ENCODE peak calls at places on chromosomes 4 and X, in six cellular contexts. One of them, this sample, is unnamed.

GRCh38 chrX:3485727-3486126 is 139.3 kb upstream of the MXRA5 start:
- ATAC-seq in activated CD8-positive, alpha-beta T cell treated with anti-CD3 and anti-CD28 coated beads, Interleukin-2, amount 10 ng/mL, durations not matched to agents 7 days and 5 days: no peak
- ATAC-seq in CD4-positive, alpha-beta T cell: no peak
- ATAC-seq in stimulated activated naive CD8-positive, alpha-beta T cell treated with anti-CD3 and anti-CD28 coated beads, Interleukin-15, amount 100 ng/mL, for 72 hours: no peak
- ATAC-seq in esophagus mucosa: no peak
- ATAC-seq in activated naive CD4-positive, alpha-beta T cell treated with anti-CD3 and anti-CD28 coated beads, Interleukin-2, amount 50 U/mL, for 72 hours: no peak
- ATAC-seq in this sample: no peak

GRCh38 chr4:113575391-113575790 is 186.1 kb downstream of the CAMK2D start:
- ATAC-seq in activated CD8-positive, alpha-beta T cell treated with anti-CD3 and anti-CD28 coated beads, Interleukin-2, amount 10 ng/mL, durations not matched to agents 7 days and 5 days: no peak
- ATAC-seq in CD4-positive, alpha-beta T cell: no peak
- ATAC-seq in activated naive CD4-positive, alpha-beta T cell treated with anti-CD3 and anti-CD28 coated beads, Interleukin-2, amount 50 U/mL, for 72 hours: no peak
- ATAC-seq in stimulated activated naive CD8-positive, alpha-beta T cell treated with anti-CD3 and anti-CD28 coated beads, Interleukin-15, amount 100 ng/mL, for 72 hours: no peak
- ATAC-seq in esophagus mucosa: no peak
- ATAC-seq in this sample: no peak

GRCh38 chrX:96713303-96713702 is 28.7 kb downstream of the DIAPH2 start:
- ATAC-seq in stimulated activated naive CD8-positive, alpha-beta T cell treated with anti-CD3 and anti-CD28 coated beads, Interleukin-15, amount 100 ng/mL, for 72 hours: no peak
- ATAC-seq in activated CD8-positive, alpha-beta T cell treated with anti-CD3 and anti-CD28 coated beads, Interleukin-2, amount 10 ng/mL, durations not matched to agents 7 days and 5 days: no peak
- ATAC-seq in activated naive CD4-positive, alpha-beta T cell treated with anti-CD3 and anti-CD28 coated beads, Interleukin-2, amount 50 U/mL, for 72 hours: no peak
- ATAC-seq in esophagus mucosa: no peak
- ATAC-seq in CD4-positive, alpha-beta T cell: no peak
- ATAC-seq in this sample: no peak

GRCh38 chr4:83361416-83362196 is 27.0 kb upstream of the HPSE start:
- ATAC-seq in CD4-positive, alpha-beta T cell: no peak
- ATAC-seq in activated naive CD4-positive, alpha-beta T cell treated with anti-CD3 and anti-CD28 coated beads, Interleukin-2, amount 50 U/mL, for 72 hours: no peak
- ATAC-seq in stimulated activated naive CD8-positive, alpha-beta T cell treated with anti-CD3 and anti-CD28 coated beads, Interleukin-15, amount 100 ng/mL, for 72 hours: no peak
- ATAC-seq in activated CD8-positive, alpha-beta T cell treated with anti-CD3 and anti-CD28 coated beads, Interleukin-2, amount 10 ng/mL, durations not matched to agents 7 days and 5 days: no peak
- ATAC-seq in esophagus mucosa: no peak
- ATAC-seq in this sample: no peak

GRCh38 chr4:146159384-146160058 is 16.0 kb upstream of the LSM6 start:
- ATAC-seq in esophagus mucosa: no peak
- ATAC-seq in CD4-positive, alpha-beta T cell: no peak
- ATAC-seq in stimulated activated naive CD8-positive, alpha-beta T cell treated with anti-CD3 and anti-CD28 coated beads, Interleukin-15, amount 100 ng/mL, for 72 hours: peak; percentile 45
- ATAC-seq in activated CD8-positive, alpha-beta T cell treated with anti-CD3 and anti-CD28 coated beads, Interleukin-2, amount 10 ng/mL, durations not matched to agents 7 days and 5 days: no peak
- ATAC-seq in activated naive CD4-positive, alpha-beta T cell treated with anti-CD3 and anti-CD28 coated beads, Interleukin-2, amount 50 U/mL, for 72 hours: peak; percentile 56
- ATAC-seq in this sample: peak; percentile 56

GRCh38 chr4:78621395-78621794 is 69.8 kb downstream of the ANXA3 start:
- ATAC-seq in stimulated activated naive CD8-positive, alpha-beta T cell treated with anti-CD3 and anti-CD28 coated beads, Interleukin-15, amount 100 ng/mL, for 72 hours: no peak
- ATAC-seq in activated naive CD4-positive, alpha-beta T cell treated with anti-CD3 and anti-CD28 coated beads, Interleukin-2, amount 50 U/mL, for 72 hours: no peak
- ATAC-seq in esophagus mucosa: no peak
- ATAC-seq in activated CD8-positive, alpha-beta T cell treated with anti-CD3 and anti-CD28 coated beads, Interleukin-2, amount 10 ng/mL, durations not matched to agents 7 days and 5 days: no peak
- ATAC-seq in CD4-positive, alpha-beta T cell: no peak
- ATAC-seq in this sample: no peak

GRCh38 chr4:147078362-147078761 is 132.7 kb upstream of the TTC29 start:
- ATAC-seq in activated naive CD4-positive, alpha-beta T cell treated with anti-CD3 and anti-CD28 coated beads, Interleukin-2, amount 50 U/mL, for 72 hours: no peak
- ATAC-seq in activated CD8-positive, alpha-beta T cell treated with anti-CD3 and anti-CD28 coated beads, Interleukin-2, amount 10 ng/mL, durations not matched to agents 7 days and 5 days: no peak
- ATAC-seq in CD4-positive, alpha-beta T cell: no peak
- ATAC-seq in esophagus mucosa: no peak
- ATAC-seq in stimulated activated naive CD8-positive, alpha-beta T cell treated with anti-CD3 and anti-CD28 coated beads, Interleukin-15, amount 100 ng/mL, for 72 hours: no peak
- ATAC-seq in this sample: no peak

GRCh38 chr4:123352966-123353365 is 43.6 kb upstream of the SPRY1 start:
- ATAC-seq in stimulated activated naive CD8-positive, alpha-beta T cell treated with anti-CD3 and anti-CD28 coated beads, Interleukin-15, amount 100 ng/mL, for 72 hours: no peak
- ATAC-seq in activated CD8-positive, alpha-beta T cell treated with anti-CD3 and anti-CD28 coated beads, Interleukin-2, amount 10 ng/mL, durations not matched to agents 7 days and 5 days: peak; percentile 37
- ATAC-seq in activated naive CD4-positive, alpha-beta T cell treated with anti-CD3 and anti-CD28 coated beads, Interleukin-2, amount 50 U/mL, for 72 hours: no peak
- ATAC-seq in CD4-positive, alpha-beta T cell: no peak
- ATAC-seq in esophagus mucosa: no peak
- ATAC-seq in this sample: no peak

GRCh38 chr4:161714022-161714751 is 449.6 kb downstream of the FSTL5 start:
- ATAC-seq in esophagus mucosa: no peak
- ATAC-seq in activated naive CD4-positive, alpha-beta T cell treated with anti-CD3 and anti-CD28 coated beads, Interleukin-2, amount 50 U/mL, for 72 hours: no peak
- ATAC-seq in stimulated activated naive CD8-positive, alpha-beta T cell treated with anti-CD3 and anti-CD28 coated beads, Interleukin-15, amount 100 ng/mL, for 72 hours: no peak
- ATAC-seq in activated CD8-positive, alpha-beta T cell treated with anti-CD3 and anti-CD28 coated beads, Interleukin-2, amount 10 ng/mL, durations not matched to agents 7 days and 5 days: no peak
- ATAC-seq in CD4-positive, alpha-beta T cell: no peak
- ATAC-seq in this sample: no peak

GRCh38 chrX:12007881-12008280 is 130.4 kb upstream of the FRMPD4 start:
- ATAC-seq in esophagus mucosa: peak; percentile 94
- ATAC-seq in stimulated activated naive CD8-positive, alpha-beta T cell treated with anti-CD3 and anti-CD28 coated beads, Interleukin-15, amount 100 ng/mL, for 72 hours: peak; percentile 79
- ATAC-seq in activated naive CD4-positive, alpha-beta T cell treated with anti-CD3 and anti-CD28 coated beads, Interleukin-2, amount 50 U/mL, for 72 hours: peak; percentile 24
- ATAC-seq in activated CD8-positive, alpha-beta T cell treated with anti-CD3 and anti-CD28 coated beads, Interleukin-2, amount 10 ng/mL, durations not matched to agents 7 days and 5 days: no peak
- ATAC-seq in CD4-positive, alpha-beta T cell: no peak
- ATAC-seq in this sample: no peak

GRCh38 chr4:99028187-99028586 is 32.7 kb downstream of the METAP1 start:
- ATAC-seq in activated naive CD4-positive, alpha-beta T cell treated with anti-CD3 and anti-CD28 coated beads, Interleukin-2, amount 50 U/mL, for 72 hours: peak; percentile 58
- ATAC-seq in stimulated activated naive CD8-positive, alpha-beta T cell treated with anti-CD3 and anti-CD28 coated beads, Interleukin-15, amount 100 ng/mL, for 72 hours: peak; percentile 71
- ATAC-seq in CD4-positive, alpha-beta T cell: no peak
- ATAC-seq in esophagus mucosa: no peak
- ATAC-seq in activated CD8-positive, alpha-beta T cell treated with anti-CD3 and anti-CD28 coated beads, Interleukin-2, amount 10 ng/mL, durations not matched to agents 7 days and 5 days: no peak
- ATAC-seq in this sample: no peak